ENCODE peak calls at places on chromosomes 7 and 10, in eight cellular contexts. One of them, this sample, is unnamed.

GRCh38 chr10:11906714-11907113 is 83.6 kb downstream of the PROSER2 start:
- DNase-seq in IMR-90: no peak
- DNase-seq in suprapubic skin: no peak
- DNase-seq in HCT116: no peak
- DNase-seq in breast epithelium: no peak
- DNase-seq in transverse colon: no peak
- DNase-seq in H54: no peak
- DNase-seq in sigmoid colon: no peak
- DNase-seq in this sample: no peak

GRCh38 chr7:95927781-95928180 is 155.4 kb downstream of the DYNC1I1 start:
- DNase-seq in IMR-90: no peak
- DNase-seq in suprapubic skin: no peak
- DNase-seq in HCT116: no peak
- DNase-seq in breast epithelium: no peak
- DNase-seq in transverse colon: no peak
- DNase-seq in H54: no peak
- DNase-seq in sigmoid colon: no peak
- DNase-seq in this sample: no peak

GRCh38 chr10:114477285-114477684 is 73.0 kb upstream of the AFAP1L2 start:
- DNase-seq in IMR-90: no peak
- DNase-seq in suprapubic skin: no peak
- DNase-seq in HCT116: no peak
- DNase-seq in breast epithelium: no peak
- DNase-seq in transverse colon: no peak
- DNase-seq in H54: no peak
- DNase-seq in sigmoid colon: peak; percentile 91
- DNase-seq in this sample: no peak

GRCh38 chr7:17774248-17774647 is 166.0 kb downstream of the SNX13 start:
- DNase-seq in IMR-90: peak; percentile 91
- DNase-seq in suprapubic skin: no peak
- DNase-seq in HCT116: no peak
- DNase-seq in breast epithelium: no peak
- DNase-seq in transverse colon: no peak
- DNase-seq in H54: peak; percentile 44
- DNase-seq in sigmoid colon: no peak
- DNase-seq in this sample: no peak

GRCh38 chr7:32670105-32670504 is 174.8 kb downstream of the AVL9 start:
- DNase-seq in IMR-90: peak; percentile 45
- DNase-seq in suprapubic skin: no peak
- DNase-seq in HCT116: peak; percentile 84
- DNase-seq in breast epithelium: no peak
- DNase-seq in transverse colon: peak; percentile 67
- DNase-seq in H54: peak; percentile 30
- DNase-seq in sigmoid colon: no peak
- DNase-seq in this sample: peak; percentile 41

GRCh38 chr10:85195596-85195995 is 867.2 kb downstream of the CCSER2 start:
- DNase-seq in IMR-90: no peak
- DNase-seq in suprapubic skin: no peak
- DNase-seq in HCT116: no peak
- DNase-seq in breast epithelium: no peak
- DNase-seq in transverse colon: no peak
- DNase-seq in H54: no peak
- DNase-seq in sigmoid colon: no peak
- DNase-seq in this sample: no peak

GRCh38 chr7:24378871-24379608 is 95.0 kb downstream of the NPY start:
- DNase-seq in IMR-90: peak; percentile 50
- DNase-seq in suprapubic skin: no peak
- DNase-seq in HCT116: peak; percentile 41
- DNase-seq in breast epithelium: no peak
- DNase-seq in transverse colon: no peak
- DNase-seq in H54: peak; percentile 77
- DNase-seq in sigmoid colon: no peak
- DNase-seq in this sample: no peak

GRCh38 chr7:3215624-3216585 is 85.1 kb upstream of the SDK1 start:
- DNase-seq in IMR-90: no peak
- DNase-seq in suprapubic skin: peak; percentile 16
- DNase-seq in HCT116: no peak
- DNase-seq in breast epithelium: no peak
- DNase-seq in transverse colon: no peak
- DNase-seq in H54: no peak
- DNase-seq in sigmoid colon: no peak
- DNase-seq in this sample: no peak

GRCh38 chr10:130179640-130180039 is 43.4 kb downstream of the GLRX3 start:
- DNase-seq in IMR-90: peak; percentile 78
- DNase-seq in suprapubic skin: no peak
- DNase-seq in HCT116: peak; percentile 24
- DNase-seq in breast epithelium: no peak
- DNase-seq in transverse colon: no peak
- DNase-seq in H54: no peak
- DNase-seq in sigmoid colon: no peak
- DNase-seq in this sample: peak; percentile 61

GRCh38 chr10:12333382-12334185 is 15.8 kb upstream of the CAMK1D start:
- DNase-seq in IMR-90: peak; percentile 97
- DNase-seq in suprapubic skin: peak; percentile 83
- DNase-seq in HCT116: peak; percentile 78
- DNase-seq in breast epithelium: peak; percentile 78
- DNase-seq in transverse colon: peak; percentile 51
- DNase-seq in H54: peak; percentile 92
- DNase-seq in sigmoid colon: peak; percentile 85
- DNase-seq in this sample: peak; percentile 15

GRCh38 chr10:70478191-70479160 is at the start of gene PALD1:
- DNase-seq in IMR-90: no peak
- DNase-seq in suprapubic skin: no peak
- DNase-seq in HCT116: peak; percentile 48
- DNase-seq in breast epithelium: no peak
- DNase-seq in transverse colon: peak; percentile 65
- DNase-seq in H54: no peak
- DNase-seq in sigmoid colon: peak; percentile 91
- DNase-seq in this sample: no peak

GRCh38 chr7:35729061-35729783 is 34.3 kb upstream of the HERPUD2 start:
- DNase-seq in IMR-90: no peak
- DNase-seq in suprapubic skin: no peak
- DNase-seq in HCT116: no peak
- DNase-seq in breast epithelium: no peak
- DNase-seq in transverse colon: peak; percentile 23
- DNase-seq in H54: no peak
- DNase-seq in sigmoid colon: no peak
- DNase-seq in this sample: peak; percentile 16

GRCh38 chr10:123318516-123318915 is 164.3 kb downstream of the BUB3 start:
- DNase-seq in IMR-90: no peak
- DNase-seq in suprapubic skin: no peak
- DNase-seq in HCT116: no peak
- DNase-seq in breast epithelium: no peak
- DNase-seq in transverse colon: no peak
- DNase-seq in H54: peak; percentile 9
- DNase-seq in sigmoid colon: no peak
- DNase-seq in this sample: no peak

GRCh38 chr7:2680792-2681490 is 7.1 kb upstream of the AMZ1 start:
- DNase-seq in IMR-90: peak; percentile 41
- DNase-seq in suprapubic skin: peak; percentile 90
- DNase-seq in HCT116: peak; percentile 56
- DNase-seq in breast epithelium: peak; percentile 75
- DNase-seq in transverse colon: peak; percentile 85
- DNase-seq in H54: peak; percentile 98
- DNase-seq in sigmoid colon: peak; percentile 85
- DNase-seq in this sample: peak; percentile 57

GRCh38 chr10:91598211-91598981 is 34.5 kb downstream of the PPP1R3C start:
- DNase-seq in IMR-90: peak; percentile 80
- DNase-seq in suprapubic skin: no peak
- DNase-seq in HCT116: peak; percentile 32
- DNase-seq in breast epithelium: no peak
- DNase-seq in transverse colon: no peak
- DNase-seq in H54: peak; percentile 65
- DNase-seq in sigmoid colon: no peak
- DNase-seq in this sample: no peak

GRCh38 chr7:54888067-54888735 is 129.2 kb upstream of the SEC61G start:
- DNase-seq in IMR-90: no peak
- DNase-seq in suprapubic skin: no peak
- DNase-seq in HCT116: no peak
- DNase-seq in breast epithelium: no peak
- DNase-seq in transverse colon: no peak
- DNase-seq in H54: no peak
- DNase-seq in sigmoid colon: no peak
- DNase-seq in this sample: no peak

GRCh38 chr10:11647676-11648075 is 36.2 kb upstream of the USP6NL start:
- DNase-seq in IMR-90: no peak
- DNase-seq in suprapubic skin: no peak
- DNase-seq in HCT116: no peak
- DNase-seq in breast epithelium: no peak
- DNase-seq in transverse colon: no peak
- DNase-seq in H54: no peak
- DNase-seq in sigmoid colon: no peak
- DNase-seq in this sample: no peak

GRCh38 chr7:47253650-47254080 is 328.2 kb downstream of the TNS3 start:
- DNase-seq in IMR-90: peak; percentile 78
- DNase-seq in suprapubic skin: no peak
- DNase-seq in HCT116: peak; percentile 21
- DNase-seq in breast epithelium: no peak
- DNase-seq in transverse colon: peak; percentile 28
- DNase-seq in H54: peak; percentile 94
- DNase-seq in sigmoid colon: peak; percentile 78
- DNase-seq in this sample: peak; percentile 24

GRCh38 chr7:26151096-26151495 is 902 bp upstream of the NFE2L3 start:
- DNase-seq in IMR-90: no peak
- DNase-seq in suprapubic skin: no peak
- DNase-seq in HCT116: no peak
- DNase-seq in breast epithelium: no peak
- DNase-seq in transverse colon: no peak
- DNase-seq in H54: no peak
- DNase-seq in sigmoid colon: no peak
- DNase-seq in this sample: no peak

GRCh38 chr10:5945203-5945534 is 32.2 kb downstream of the IL15RA start:
- DNase-seq in IMR-90: no peak
- DNase-seq in suprapubic skin: no peak
- DNase-seq in HCT116: no peak
- DNase-seq in breast epithelium: no peak
- DNase-seq in transverse colon: no peak
- DNase-seq in H54: no peak
- DNase-seq in sigmoid colon: no peak
- DNase-seq in this sample: no peak
- TF ChIP-seq POLR2A in IMR-90: no peak
- TF ChIP-seq POLR2A in suprapubic skin: no peak
- TF ChIP-seq POLR2A in HCT116: no peak
- TF ChIP-seq POLR2A in breast epithelium: no peak
- TF ChIP-seq POLR2A in transverse colon: no peak
- TF ChIP-seq POLR2A in H54: no peak
- TF ChIP-seq POLR2A in sigmoid colon: no peak
- TF ChIP-seq POLR2A in this sample: no peak

GRCh38 chr7:12583181-12583580 is 12.7 kb downstream of the SCIN start:
- DNase-seq in IMR-90: no peak
- DNase-seq in suprapubic skin: no peak
- DNase-seq in HCT116: no peak
- DNase-seq in breast epithelium: no peak
- DNase-seq in transverse colon: no peak
- DNase-seq in H54: no peak
- DNase-seq in sigmoid colon: no peak
- DNase-seq in this sample: no peak
- TF ChIP-seq POLR2A in IMR-90: no peak
- TF ChIP-seq POLR2A in suprapubic skin: no peak
- TF ChIP-seq POLR2A in HCT116: no peak
- TF ChIP-seq POLR2A in breast epithelium: no peak
- TF ChIP-seq POLR2A in transverse colon: no peak
- TF ChIP-seq POLR2A in H54: no peak
- TF ChIP-seq POLR2A in sigmoid colon: no peak
- TF ChIP-seq POLR2A in this sample: no peak

GRCh38 chr7:87875151-87876039 is 765 bp downstream of the SLC25A40 start:
- DNase-seq in IMR-90: peak; percentile 2
- DNase-seq in suprapubic skin: no peak
- DNase-seq in HCT116: no peak
- DNase-seq in breast epithelium: no peak
- DNase-seq in transverse colon: peak; percentile 41
- DNase-seq in H54: peak; percentile 5
- DNase-seq in sigmoid colon: peak; percentile 63
- DNase-seq in this sample: peak; percentile 69

GRCh38 chr7:87876759-87877234 is 504 bp downstream of the DBF4 start:
- DNase-seq in IMR-90: peak; percentile 61
- DNase-seq in suprapubic skin: peak; percentile 89
- DNase-seq in HCT116: no peak
- DNase-seq in breast epithelium: peak; percentile 57
- DNase-seq in transverse colon: peak; percentile 73
- DNase-seq in H54: peak; percentile 14
- DNase-seq in sigmoid colon: peak; percentile 78
- DNase-seq in this sample: peak; percentile 73

GRCh38 chr7:87878208-87878735 is 2.0 kb downstream of the DBF4 start:
- DNase-seq in IMR-90: peak; percentile 31
- DNase-seq in suprapubic skin: no peak
- DNase-seq in HCT116: no peak
- DNase-seq in breast epithelium: no peak
- DNase-seq in transverse colon: no peak
- DNase-seq in H54: no peak
- DNase-seq in sigmoid colon: no peak
- DNase-seq in this sample: peak; percentile 38

GRCh38 chr7:87877641-87878040 is 1.3 kb downstream of the DBF4 start:
- DNase-seq in IMR-90: no peak
- DNase-seq in suprapubic skin: no peak
- DNase-seq in HCT116: no peak
- DNase-seq in breast epithelium: no peak
- DNase-seq in transverse colon: no peak
- DNase-seq in H54: no peak
- DNase-seq in sigmoid colon: no peak
- DNase-seq in this sample: no peak

GRCh38 chr7:87876040-87876758 is at the start of the genes DBF4 and SLC25A40:
- DNase-seq in IMR-90: peak; percentile 89
- DNase-seq in suprapubic skin: peak; percentile 96
- DNase-seq in HCT116: peak; percentile 88
- DNase-seq in breast epithelium: peak; percentile 92
- DNase-seq in transverse colon: peak; percentile 98
- DNase-seq in H54: peak; percentile 85
- DNase-seq in sigmoid colon: peak; percentile 96
- DNase-seq in this sample: peak; percentile 96
- TF ChIP-seq POLR2A in IMR-90: peak; percentile 86
- TF ChIP-seq POLR2A in suprapubic skin: no peak
- TF ChIP-seq POLR2A in HCT116: peak; percentile 73
- TF ChIP-seq POLR2A in breast epithelium: no peak
- TF ChIP-seq POLR2A in transverse colon: peak; percentile 81
- TF ChIP-seq POLR2A in H54: peak; percentile 76
- TF ChIP-seq POLR2A in sigmoid colon: peak; percentile 9
- TF ChIP-seq POLR2A in this sample: peak; percentile 96

DNA sequence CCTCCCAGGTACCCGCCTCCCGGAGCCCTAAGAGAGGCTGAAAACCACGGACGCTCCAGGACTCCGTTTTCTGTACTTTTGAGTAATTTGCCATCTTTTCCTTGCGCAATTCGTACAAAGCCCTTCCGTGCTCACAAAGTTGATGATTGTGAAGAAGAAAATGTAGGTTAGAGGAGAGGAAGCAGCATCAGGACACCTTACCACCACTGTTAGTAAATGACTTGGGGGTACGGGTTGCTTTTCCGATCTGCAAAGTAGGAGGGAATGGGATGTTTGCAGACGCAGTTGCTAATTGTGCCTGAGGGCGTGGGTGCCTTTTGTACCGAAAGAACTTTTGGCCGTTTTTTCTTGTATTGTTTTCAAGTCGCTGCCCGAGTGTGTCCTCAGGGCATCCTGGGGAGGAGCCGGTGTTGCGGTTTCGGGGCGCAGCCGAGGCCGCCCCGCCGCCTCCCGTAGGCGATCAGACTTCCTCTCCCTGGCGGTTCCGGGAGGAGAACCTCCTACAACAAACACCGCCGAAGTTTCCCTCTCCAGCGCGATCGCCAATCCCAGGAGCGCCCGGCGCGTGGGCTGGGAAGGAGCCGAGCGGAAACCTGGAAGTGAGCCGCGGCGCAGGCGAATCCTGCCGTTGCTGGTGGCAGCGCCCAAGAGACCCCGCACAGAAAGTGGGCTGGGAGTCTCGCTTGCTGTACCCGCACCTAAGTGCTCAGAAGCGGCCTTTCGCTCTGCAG is 985 bp downstream of the PRR15 start:
- DNase-seq in IMR-90: peak; percentile 2
- DNase-seq in suprapubic skin: no peak
- DNase-seq in HCT116: no peak
- DNase-seq in breast epithelium: peak; percentile 76
- DNase-seq in transverse colon: peak; percentile 73
- DNase-seq in H54: peak; percentile 94
- DNase-seq in sigmoid colon: peak; percentile 73
- DNase-seq in this sample: peak; percentile 24
- TF ChIP-seq POLR2A in IMR-90: no peak
- TF ChIP-seq POLR2A in suprapubic skin: no peak
- TF ChIP-seq POLR2A in HCT116: no peak
- TF ChIP-seq POLR2A in breast epithelium: no peak
- TF ChIP-seq POLR2A in transverse colon: peak; percentile 57
- TF ChIP-seq POLR2A in H54: no peak
- TF ChIP-seq POLR2A in sigmoid colon: no peak
- TF ChIP-seq POLR2A in this sample: no peak

This sample was measured in erythroblast.